ENCODE peak calls at places on chromosomes 3 and 15, in four cellular contexts. L is NCI-H774, G is H7, P is heart left ventricle. D is an unnamed sample.

GRCh38 chr3:23991236-23992050 is 46.4 kb downstream of the NR1D2 start:
- DNase-seq in G (no peak), L (peak), P (no peak), D (peak)

GRCh38 chr15:89822951-89823701 is 8.5 kb upstream of the ANPEP start:
- DNase-seq in P (no peak), L (no peak), G (peak), D (no peak)

GRCh38 chr15:78415284-78415683 is 22.7 kb upstream of the IREB2 start:
- DNase-seq in P (no peak), L (peak), G (peak), D (peak)

GRCh38 chr3:60752800-60753199 is 498.5 kb downstream of the FHIT start:
- DNase-seq in G (no peak), L (no peak), P (no peak), D (no peak)

GRCh38 chr3:134232146-134232545 is 18.5 kb downstream of the RYK start:
- DNase-seq in G (no peak), L (no peak), P (no peak), D (no peak)

GRCh38 chr3:132549890-132550578 is 47.0 kb upstream of the ACKR4 start:
- DNase-seq in P (no peak), L (no peak), G (no peak), D (peak)

GRCh38 chr3:38346584-38347410 is at the start of gene XYLB:
- DNase-seq in P (peak), L (peak), G (peak), D (peak)

GRCh38 chr3:49296781-49297420 is 19.9 kb upstream of the C3orf62 start:
- DNase-seq in P (peak), G (no peak), L (no peak), D (no peak)

GRCh38 chr3:48504051-48504946 is at the start of gene SHISA5:
- DNase-seq in G (peak), P (peak), L (no peak), D (peak)

GRCh38 chr3:16908006-16908405 is 23.3 kb downstream of the PLCL2 start:
- DNase-seq in P (no peak), G (no peak), L (no peak), D (no peak)

GRCh38 chr15:43879386-43880355 is 52.9 kb downstream of the WDR76 start:
- DNase-seq in G (no peak), L (no peak), P (peak), D (no peak)

GRCh38 chr15:67195305-67195704 is 59.2 kb downstream of the AAGAB start:
- DNase-seq in P (no peak), G (no peak), L (no peak), D (no peak)

GRCh38 chr3:18740631-18741583 is 315.8 kb upstream of the SATB1 start:
- DNase-seq in L (no peak), G (no peak), P (peak), D (no peak)

GRCh38 chr3:146594843-146595482 is 10.2 kb downstream of the PLSCR5 start:
- DNase-seq in L (no peak), G (no peak), P (no peak), D (no peak)

GRCh38 chr3:81173514-81173913 is 587.9 kb downstream of the GBE1 start:
- DNase-seq in L (no peak), P (no peak), G (peak), D (no peak)

GRCh38 chr3:188439080-188439479 is 285.1 kb downstream of the LPP start:
- DNase-seq in G (no peak), P (peak), L (no peak), D (no peak)

GRCh38 chr3:161957467-161957866 is 460.9 kb downstream of the OTOL1 start:
- DNase-seq in G (no peak), P (no peak), L (no peak), D (no peak)

GRCh38 chr3:157465741-157466140 is 29.1 kb downstream of the PTX3 start:
- DNase-seq in L (no peak), G (no peak), P (no peak), D (no peak)

GRCh38 chr3:148021400-148021799 is 612.2 kb downstream of the ZIC1 start:
- DNase-seq in L (no peak), P (no peak), G (no peak), D (no peak)

D was measured in hepatic stellate cell.